ENCODE peak calls at places on chromosome 4, in four cellular contexts. R, H, Y and U are unnamed samples.

GRCh38 chr4:78768447-78769177 is 7.5 kb upstream of the BMP2K start:
- DNase-seq in R (no peak), H (no peak), Y (no peak), U (no peak)

GRCh38 chr4:184168406-184169019 is 49.2 kb downstream of the ENPP6 start:
- DNase-seq in R (peak), H (no peak), Y (peak), U (peak)

GRCh38 chr4:150510176-150510875 is 71.6 kb upstream of the MAB21L2 start:
- DNase-seq in R (no peak), H (no peak), Y (no peak), U (no peak)

GRCh38 chr4:4681651-4682050 is 139.8 kb upstream of the STX18 start:
- DNase-seq in R (no peak), H (no peak), Y (no peak), U (no peak)

GRCh38 chr4:26330186-26330787 is 9.5 kb downstream of the RBPJ start:
- DNase-seq in R (no peak), H (no peak), Y (peak), U (no peak)

GRCh38 chr4:169604131-169604900 is 8.1 kb downstream of the NEK1 start:
- DNase-seq in R (no peak), H (no peak), Y (peak), U (no peak)

GRCh38 chr4:94352996-94353395 is 10.4 kb upstream of the HPGDS start:
- DNase-seq in R (no peak), H (no peak), Y (no peak), U (no peak)

GRCh38 chr4:140253556-140254027 is 99.6 kb upstream of the MAML3 start:
- DNase-seq in R (no peak), H (no peak), Y (no peak), U (no peak)

GRCh38 chr4:53281438-53281837 is 84.4 kb downstream of the SCFD2 start:
- DNase-seq in R (no peak), H (no peak), Y (no peak), U (no peak)

GRCh38 chr4:2510351-2511259 is 25.8 kb upstream of the FAM193A start:
- DNase-seq in R (no peak), H (no peak), Y (peak), U (no peak)

GRCh38 chr4:10033191-10033881 is 12.0 kb upstream of the SLC2A9 start:
- DNase-seq in R (no peak), H (no peak), Y (peak), U (no peak)

GRCh38 chr4:120771907-120772306 is 150.6 kb downstream of the PRDM5 start:
- DNase-seq in R (no peak), H (no peak), Y (no peak), U (no peak)

GRCh38 chr4:120773641-120774040 is 148.9 kb downstream of the PRDM5 start:
- DNase-seq in R (peak), H (no peak), Y (no peak), U (no peak)

GRCh38 chr4:120770897-120771296 is 151.6 kb downstream of the PRDM5 start:
- DNase-seq in R (no peak), H (no peak), Y (no peak), U (no peak)

GRCh38 chr4:120765271-120765985 is 157.1 kb downstream of the PRDM5 start:
- DNase-seq in R (no peak), H (no peak), Y (no peak), U (no peak)

GRCh38 chr4:120769227-120769626 is 153.3 kb downstream of the PRDM5 start:
- DNase-seq in R (no peak), H (no peak), Y (no peak), U (no peak)
- TF ChIP-seq SPI1 in R (no peak), H (no peak), Y (no peak), U (no peak)

GRCh38 chr4:73451978-73452747 is 16.1 kb downstream of the AFP start:
- DNase-seq in R (no peak), H (no peak), Y (no peak), U (no peak)

GRCh38 chr4:73454920-73455319 is 18.9 kb downstream of the AFP start:
- DNase-seq in R (no peak), H (no peak), Y (no peak), U (no peak)

GRCh38 chr4:73451404-73451803 is 15.4 kb downstream of the AFP start:
- DNase-seq in R (no peak), H (no peak), Y (no peak), U (no peak)

GRCh38 chr4:73453701-73454005 is 17.6 kb downstream of the AFP start:
- DNase-seq in R (no peak), H (no peak), Y (no peak), U (no peak)

GRCh38 chr4:73452953-73453700 is 17.1 kb downstream of the AFP start:
- DNase-seq in R (no peak), H (no peak), Y (no peak), U (no peak)
- TF ChIP-seq POLR2AphosphoS5 in R (no peak), H (no peak), Y (no peak), U (no peak)

GRCh38 chr4:177057191-177057590 is 252.5 kb upstream of the NEIL3 start:
- DNase-seq in R (no peak), H (no peak), Y (no peak), U (no peak)

GRCh38 chr4:177047851-177048174 is 255.1 kb upstream of the VEGFC start:
- DNase-seq in R (no peak), H (no peak), Y (no peak), U (no peak)

GRCh38 chr4:177052211-177052725 is 257.4 kb upstream of the NEIL3 start:
- DNase-seq in R (no peak), H (no peak), Y (no peak), U (no peak)

GRCh38 chr4:177047070-177047850 is 254.5 kb upstream of the VEGFC start:
- DNase-seq in R (peak), H (no peak), Y (peak), U (peak)

DNA sequence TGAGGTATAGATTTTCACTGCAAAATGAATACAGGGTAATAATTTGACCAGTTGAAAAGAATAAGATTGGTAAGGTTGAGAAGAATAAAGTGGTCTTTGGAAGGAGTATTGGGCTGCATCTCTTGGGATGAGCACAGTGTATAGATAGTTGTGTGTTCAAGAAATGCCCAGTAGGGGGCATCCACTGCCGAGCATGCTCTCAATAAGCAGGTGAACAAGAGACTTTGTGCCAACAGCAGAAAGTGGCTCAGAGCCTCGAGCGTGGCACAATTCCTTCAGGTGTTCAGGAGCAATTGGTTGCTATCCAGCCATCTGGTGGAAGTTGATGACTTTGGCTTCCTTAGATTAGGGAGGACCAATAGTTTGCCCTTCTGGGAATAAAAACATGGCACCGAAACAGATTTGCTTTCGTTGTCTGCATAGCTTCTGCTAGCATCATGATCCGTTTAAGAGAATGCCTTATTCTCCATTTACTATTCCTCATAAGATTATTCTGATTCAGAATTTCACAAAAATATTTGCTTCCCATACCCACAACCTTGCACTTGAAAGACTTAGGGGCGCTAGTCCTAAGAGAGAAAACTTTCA is 258.1 kb upstream of the NEIL3 start:
- DNase-seq in R (peak), H (no peak), Y (peak), U (peak)
- TF ChIP-seq SPI1 in R (no peak), H (no peak), Y (no peak), U (no peak)

DNA sequence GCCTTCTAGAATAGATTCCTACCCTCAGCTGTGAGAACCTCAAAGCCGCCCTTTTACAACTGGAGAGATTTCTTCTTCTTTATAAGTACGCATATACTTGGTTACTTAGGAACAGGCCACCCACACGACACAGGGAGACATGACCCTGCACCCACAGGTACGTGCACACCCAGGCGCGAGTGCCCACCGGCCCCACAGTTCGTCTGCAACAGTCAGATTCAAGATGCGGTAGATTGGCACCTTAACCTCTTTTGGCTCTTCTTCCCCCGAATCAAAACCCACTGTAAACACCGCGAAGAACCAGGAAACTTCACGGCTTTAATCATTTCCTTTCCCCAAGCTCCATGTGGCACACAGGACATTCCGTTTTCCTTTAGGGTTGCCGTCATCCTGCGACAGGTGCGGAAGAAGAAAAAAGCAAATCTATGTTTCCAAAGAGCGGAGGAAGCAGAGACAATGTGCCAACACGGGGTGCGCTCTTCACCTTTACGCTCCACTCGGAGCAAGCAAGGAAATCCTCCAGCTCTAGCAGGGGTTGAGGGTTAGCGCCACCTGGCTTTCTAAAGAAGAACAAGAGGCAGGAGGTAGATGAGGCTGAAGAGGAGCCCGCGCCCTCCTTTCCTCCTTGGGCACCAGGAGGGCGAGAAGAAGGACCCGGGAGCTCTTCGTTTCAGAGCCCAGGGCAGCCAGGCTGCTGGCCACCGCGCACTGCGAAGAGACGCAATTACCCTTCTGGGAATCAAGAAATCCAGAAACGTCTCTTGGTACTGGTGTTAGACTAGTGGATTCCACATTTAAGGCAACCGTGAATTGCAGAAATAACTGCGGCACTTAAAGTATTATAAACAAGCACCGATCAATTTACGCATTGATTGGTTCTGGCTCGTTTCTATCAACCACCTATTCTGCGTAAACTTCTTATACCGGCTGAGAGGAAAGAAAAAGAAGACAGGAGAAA is 35.7 kb downstream of the HAND2 start:
- DNase-seq in R (peak), H (peak), Y (peak), U (no peak)
- TF ChIP-seq POLR2AphosphoS5 in R (no peak), H (no peak), Y (no peak), U (no peak)

GRCh38 chr4:152708361-152708760 is 28.6 kb upstream of the TMEM154 start:
- DNase-seq in R (no peak), H (no peak), Y (no peak), U (no peak)
- TF ChIP-seq SPI1 in R (no peak), H (no peak), Y (no peak), U (no peak)

GRCh38 chr4:7260569-7260968 is 68.2 kb downstream of the SORCS2 start:
- DNase-seq in R (no peak), H (no peak), Y (no peak), U (no peak)

GRCh38 chr4:7264694-7265093 is 72.4 kb downstream of the SORCS2 start:
- DNase-seq in R (no peak), H (no peak), Y (no peak), U (no peak)

GRCh38 chr4:7262134-7262533 is 69.8 kb downstream of the SORCS2 start:
- DNase-seq in R (no peak), H (no peak), Y (no peak), U (no peak)

GRCh38 chr4:7261174-7261573 is 68.8 kb downstream of the SORCS2 start:
- DNase-seq in R (no peak), H (no peak), Y (no peak), U (no peak)

GRCh38 chr4:7263166-7263565 is 70.8 kb downstream of the SORCS2 start:
- DNase-seq in R (no peak), H (no peak), Y (no peak), U (no peak)
- TF ChIP-seq POLR2AphosphoS5 in R (no peak), H (no peak), Y (no peak), U (no peak)

GRCh38 chr4:1193206-1194027 is 21.0 kb upstream of the SPON2 start:
- DNase-seq in R (no peak), H (no peak), Y (no peak), U (peak)
- TF ChIP-seq SPI1 in R (no peak), H (no peak), Y (no peak), U (no peak)

GRCh38 chr4:156906325-156906724 is 65.3 kb downstream of the PDGFC start:
- DNase-seq in R (no peak), H (no peak), Y (no peak), U (no peak)
- TF ChIP-seq POLR2AphosphoS5 in R (no peak), H (no peak), Y (no peak), U (no peak)